ENCODE peak calls at places on chromosomes 3 and 15, in four cellular contexts. W is coronary artery, G is epithelial cell of proximal tubule, X is fibroblast of lung. D is an unnamed sample.

GRCh38 chr15:67108122-67108871 is 42.9 kb downstream of the SMAD3 start:
- DNase-seq in W (no peak), G (no peak), X (no peak), D (no peak)

GRCh38 chr3:101042996-101043686 is 49.9 kb upstream of the ABI3BP start:
- DNase-seq in G (no peak), X (peak), W (no peak), D (no peak)

GRCh38 chr15:52579852-52580251 is 11.0 kb upstream of the ARPP19 start:
- DNase-seq in W (no peak), X (no peak), G (no peak), D (no peak)

GRCh38 chr3:41961061-41961749 is 698 bp downstream of the ULK4 start:
- DNase-seq in X (peak), W (peak), G (peak), D (no peak)

GRCh38 chr15:88612186-88612796 is 8.8 kb upstream of the AEN start:
- DNase-seq in X (no peak), G (no peak), W (no peak), D (no peak)

GRCh38 chr3:107235193-107235922 is 141.9 kb upstream of the CCDC54 start:
- DNase-seq in G (peak), W (no peak), X (no peak), D (no peak)

GRCh38 chr3:150081084-150081483 is 110.4 kb upstream of the PFN2 start:
- DNase-seq in W (no peak), G (no peak), X (peak), D (no peak)

GRCh38 chr3:14319654-14320182 is 82.7 kb upstream of the SLC6A6 start:
- DNase-seq in W (no peak), X (peak), G (no peak), D (no peak)

GRCh38 chr15:67186688-67187087 is 67.8 kb downstream of the AAGAB start:
- DNase-seq in X (no peak), G (no peak), W (peak), D (no peak)

GRCh38 chr15:83284563-83285283 is at the start of gene BNC1:
- DNase-seq in X (no peak), G (no peak), W (no peak), D (no peak)

GRCh38 chr3:130787422-130788068 is 40.9 kb upstream of the PIK3R4 start:
- DNase-seq in X (no peak), W (no peak), G (no peak), D (no peak)

GRCh38 chr15:40354408-40355171 is 3.4 kb upstream of the DISP2 start:
- DNase-seq in G (no peak), W (no peak), X (peak), D (no peak)

GRCh38 chr3:38268522-38268921 is 2.9 kb downstream of the SLC22A13 start:
- DNase-seq in W (no peak), G (no peak), X (no peak), D (no peak)

GRCh38 chr3:149771652-149772271 is 19.5 kb upstream of the COMMD2 start:
- DNase-seq in G (no peak), W (no peak), X (peak), D (no peak)

GRCh38 chr15:48190932-48191573 is 412 bp upstream of the CTXN2 start:
- DNase-seq in X (peak), W (no peak), G (no peak), D (peak)

GRCh38 chr15:48186271-48186670 is 5.2 kb upstream of the CTXN2 start:
- DNase-seq in W (no peak), X (no peak), G (no peak), D (no peak)

GRCh38 chr15:48191574-48192225 is at the start of gene CTXN2:
- DNase-seq in G (no peak), X (peak), W (no peak), D (no peak)
- H3K4me3 ChIP-seq in G (peak), X (peak), W (no peak), D (no peak)

GRCh38 chr3:55445551-55445950 is 41.6 kb downstream of the WNT5A start:
- DNase-seq in X (no peak), G (peak), W (no peak), D (no peak)

GRCh38 chr3:55441499-55441898 is 45.6 kb downstream of the WNT5A start:
- DNase-seq in G (no peak), X (no peak), W (no peak), D (no peak)

GRCh38 chr3:55446860-55447259 is 40.2 kb downstream of the WNT5A start:
- DNase-seq in X (no peak), W (no peak), G (no peak), D (no peak)

GRCh38 chr3:55440406-55440708 is 46.7 kb downstream of the WNT5A start:
- DNase-seq in G (no peak), X (no peak), W (no peak), D (no peak)

GRCh38 chr3:55443346-55443745 is 43.8 kb downstream of the WNT5A start:
- DNase-seq in X (no peak), G (no peak), W (peak), D (no peak)
- TF ChIP-seq CTCF in X (no peak), G (no peak), W (no peak), D (no peak)

GRCh38 chr3:99960123-99960878 is 142.6 kb downstream of the CMSS1 start:
- DNase-seq in G (no peak), X (no peak), W (no peak), D (no peak)
- H3K4me3 ChIP-seq in G (no peak), X (peak), W (peak), D (no peak)

DNA sequence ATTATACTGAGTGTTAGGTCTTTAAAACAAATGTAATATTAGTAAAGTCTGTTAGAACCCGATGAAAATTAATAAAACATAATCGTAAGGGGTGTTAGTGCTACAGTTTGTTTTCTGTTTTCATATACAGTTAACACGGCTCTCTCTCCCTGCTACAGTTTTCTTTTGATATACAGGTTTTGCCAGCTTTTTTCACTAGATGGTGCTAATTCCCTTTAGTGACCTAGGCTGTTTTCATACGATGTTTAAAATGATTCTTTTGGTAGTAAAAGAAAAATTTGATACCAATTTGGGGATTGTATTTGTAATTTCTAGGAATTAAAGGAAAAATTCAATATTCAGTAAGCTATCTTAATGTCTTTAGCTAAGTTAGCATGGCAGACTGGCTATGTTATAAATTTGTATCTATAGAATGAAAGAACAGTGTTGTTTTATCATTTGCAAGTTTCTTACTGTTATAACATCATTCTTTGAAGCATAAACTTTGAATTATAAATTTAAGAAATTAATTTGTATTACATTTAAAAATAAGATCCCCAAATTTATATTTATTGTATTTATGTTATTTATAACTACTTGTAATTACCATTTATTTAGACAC is 11.5 kb downstream of the APH1B start:
- DNase-seq in W (no peak), G (no peak), X (peak), D (peak)
- TF ChIP-seq CTCF in W (peak), G (peak), X (peak), D (peak)

GRCh38 chr3:48425281-48425812 is 4.5 kb downstream of the PLXNB1 start:
- DNase-seq in G (no peak), W (no peak), X (peak), D (no peak)
- H3K4me3 ChIP-seq in G (no peak), W (peak), X (no peak), D (no peak)

GRCh38 chr3:64533565-64534317 is 154.1 kb downstream of the ADAMTS9 start:
- DNase-seq in X (peak), G (peak), W (peak), D (peak)
- TF ChIP-seq CTCF in X (peak), G (peak), W (peak), D (peak)

D was measured in LNCaP clone FGC.